ENCODE peak calls at places on chromosomes 12 and 14, in seven cellular contexts. V, Z, U, L, E, O and Y are unnamed samples.

GRCh38 chr14:20679907-20680306 is 4.5 kb upstream of the RNASE4 start:
- DNase-seq in L (peak; percentile 36), E (peak; percentile 53), U (no peak), V (no peak), Z (peak; percentile 64), O (no peak), Y (peak; percentile 48)

GRCh38 chr14:49895480-49895879 is 2.6 kb downstream of the ARF6 start:
- DNase-seq in E (no peak), U (no peak), Z (no peak), O (no peak), V (no peak), L (peak; percentile 27), Y (peak; percentile 38)

GRCh38 chr14:103819503-103820307 is 27.7 kb downstream of the PPP1R13B start:
- DNase-seq in Z (peak; percentile 84), U (no peak), E (peak; percentile 57), O (no peak), L (peak; percentile 42), V (no peak), Y (no peak)

GRCh38 chr12:39440781-39441180 is 2.1 kb downstream of the KIF21A start:
- DNase-seq in U (no peak), V (no peak), L (no peak), E (peak; percentile 8), Z (no peak), O (no peak), Y (no peak)

GRCh38 chr12:115403253-115403652 is 719.3 kb upstream of the TBX3 start:
- DNase-seq in U (no peak), Z (no peak), O (no peak), E (no peak), V (no peak), L (no peak), Y (no peak)

GRCh38 chr14:54931598-54932340 is 29.1 kb upstream of the GCH1 start:
- DNase-seq in Z (no peak), O (no peak), L (no peak), U (no peak), V (no peak), E (no peak), Y (no peak)

GRCh38 chr12:72072613-72073212 is 134.1 kb downstream of the TPH2 start:
- DNase-seq in O (no peak), E (peak; percentile 33), Z (no peak), V (no peak), U (no peak), L (no peak), Y (peak; percentile 11)

GRCh38 chr12:85642810-85643209 is 193.4 kb downstream of the RASSF9 start:
- DNase-seq in E (peak; percentile 66), O (no peak), L (peak; percentile 88), V (no peak), U (no peak), Z (no peak), Y (peak; percentile 17)

GRCh38 chr14:60488175-60488574 is 2.3 kb upstream of the C14orf39 start:
- DNase-seq in V (no peak), U (no peak), E (no peak), L (peak; percentile 18), O (no peak), Z (peak; percentile 11), Y (peak; percentile 18)

GRCh38 chr14:79016828-79017505 is 846.8 kb downstream of the NRXN3 start:
- DNase-seq in O (peak; percentile 62), V (no peak), L (peak; percentile 45), Z (no peak), U (no peak), E (peak; percentile 18), Y (peak; percentile 55)

GRCh38 chr14:61080591-61081010 is 99.6 kb downstream of the SLC38A6 start:
- DNase-seq in L (peak; percentile 84), Z (no peak), O (no peak), V (no peak), E (peak; percentile 46), U (no peak), Y (no peak)

GRCh38 chr12:60489071-60489470 is 893.2 kb downstream of the SLC16A7 start:
- DNase-seq in U (no peak), O (no peak), L (peak; percentile 36), Z (no peak), E (no peak), V (no peak), Y (peak; percentile 77)

GRCh38 chr12:121811434-121812319 is 7.9 kb downstream of the SETD1B start:
- DNase-seq in Z (peak; percentile 98), V (peak; percentile 68), L (peak; percentile 87), U (peak; percentile 70), E (peak; percentile 89), O (no peak), Y (no peak)

GRCh38 chr14:59704054-59704453 is 127.4 kb upstream of the CCDC175 start:
- DNase-seq in U (peak; percentile 26), Z (no peak), E (no peak), L (no peak), V (no peak), O (no peak), Y (no peak)

GRCh38 chr12:15168279-15168678 is 52.9 kb downstream of the RERG start:
- DNase-seq in E (no peak), V (no peak), O (no peak), U (no peak), L (no peak), Z (no peak), Y (no peak)

GRCh38 chr12:69932154-69932553 is 107.1 kb downstream of the MYRFL start:
- DNase-seq in Z (peak; percentile 37), U (no peak), E (no peak), O (no peak), V (no peak), L (no peak), Y (no peak)

GRCh38 chr12:46507766-46508165 is 135.2 kb upstream of the SLC38A2 start:
- DNase-seq in O (no peak), U (no peak), V (no peak), L (no peak), Z (no peak), E (no peak), Y (peak; percentile 89)

GRCh38 chr14:49497725-49498348 is 88.3 kb downstream of the RPS29 start:
- DNase-seq in O (peak; percentile 17), L (peak; percentile 87), E (peak; percentile 85), U (peak; percentile 9), V (no peak), Z (peak; percentile 46), Y (peak; percentile 73)

GRCh38 chr12:47846294-47846996 is 26.7 kb upstream of the HDAC7 start:
- DNase-seq in V (no peak), Z (no peak), E (no peak), U (no peak), L (no peak), O (no peak), Y (no peak)

GRCh38 chr12:107967170-107967569 is 161.9 kb upstream of the WSCD2 start:
- DNase-seq in V (no peak), E (no peak), O (no peak), L (no peak), Z (no peak), U (no peak), Y (no peak)

GRCh38 chr14:104935026-104935650 is 10.5 kb downstream of the PLD4 start:
- DNase-seq in O (no peak), E (no peak), Z (no peak), U (no peak), L (no peak), V (no peak), Y (peak; percentile 29)

GRCh38 chr14:86787782-86788181 is 1205.2 kb downstream of the GALC start:
- DNase-seq in Z (no peak), E (peak; percentile 13), V (no peak), L (peak; percentile 80), O (no peak), U (no peak), Y (no peak)

GRCh38 chr12:2501464-2502181 is 293.1 kb upstream of the FKBP4 start:
- DNase-seq in E (no peak), U (no peak), V (no peak), L (no peak), O (no peak), Z (no peak), Y (no peak)

GRCh38 chr12:54053625-54054441 is at the start of gene HOXC4:
- DNase-seq in O (no peak), Z (peak; percentile 84), E (no peak), V (peak; percentile 34), U (no peak), L (no peak), Y (no peak)

GRCh38 chr14:53043107-53043704 is 92.4 kb upstream of the FERMT2 start:
- DNase-seq in O (no peak), V (no peak), Z (no peak), L (no peak), E (no peak), U (no peak), Y (no peak)

GRCh38 chr14:55386037-55386798 is 25.4 kb downstream of the ATG14 start:
- DNase-seq in E (no peak), L (no peak), V (no peak), Z (no peak), O (no peak), U (no peak), Y (no peak)

GRCh38 chr14:89484445-89484844 is 67.4 kb upstream of the FOXN3 start:
- DNase-seq in Z (no peak), O (no peak), U (no peak), V (no peak), E (no peak), L (no peak), Y (no peak)
- H3K27me3 ChIP-seq in Z (no peaks in the 10 kb centered on the region), O (no peaks in the 10 kb centered on the region), U (no peaks in the 10 kb centered on the region), V (no peaks in the 10 kb centered on the region), E (no peaks in the 10 kb centered on the region), L (no peaks in the 10 kb centered on the region), Y (no peaks in the 10 kb centered on the region)

GRCh38 chr14:90547968-90548367 is 151.1 kb downstream of the CALM1 start:
- DNase-seq in U (no peak), O (no peak), V (no peak), E (no peak), Z (no peak), L (no peak), Y (no peak)

GRCh38 chr14:90547250-90547649 is 150.4 kb downstream of the CALM1 start:
- DNase-seq in Z (no peak), U (no peak), E (no peak), O (no peak), V (no peak), L (no peak), Y (no peak)

GRCh38 chr14:90545966-90546751 is 149.3 kb downstream of the CALM1 start:
- DNase-seq in V (no peak), U (no peak), O (no peak), L (no peak), Z (peak; percentile 72), E (no peak), Y (no peak)

GRCh38 chr14:90545431-90545830 is 148.6 kb downstream of the CALM1 start:
- DNase-seq in L (no peak), U (no peak), Z (no peak), O (no peak), V (no peak), E (no peak), Y (no peak)

GRCh38 chr14:90546767-90547166 is 149.9 kb downstream of the CALM1 start:
- DNase-seq in U (no peak), V (no peak), L (no peak), O (no peak), E (no peak), Z (peak; percentile 87), Y (no peak)
- H3K27me3 ChIP-seq in U (no peaks in the 10 kb centered on the region), V (no peaks in the 10 kb centered on the region), L (no peaks in the 10 kb centered on the region), O (no peaks in the 10 kb centered on the region), E (no peaks in the 10 kb centered on the region), Z (no peaks in the 10 kb centered on the region), Y (no peaks in the 10 kb centered on the region)

GRCh38 chr12:131589231-131589902 is 121.5 kb upstream of the SFSWAP start:
- DNase-seq in Z (no peak), U (no peak), E (no peak), V (no peak), O (no peak), L (no peak), Y (no peak)
- H3K27me3 ChIP-seq in Z (no peaks in the 10 kb centered on the region), U (peaks cover 7% of the 10 kb centered on the region), E (no peaks in the 10 kb centered on the region), V (no peaks in the 10 kb centered on the region), O (no peaks in the 10 kb centered on the region), L (peaks cover 20% of the 10 kb centered on the region), Y (no peaks in the 10 kb centered on the region)

GRCh38 chr14:36820111-36820709 is 158.6 kb downstream of the PAX9 start:
- DNase-seq in Z (no peak), V (no peak), O (no peak), U (no peak), L (peak; percentile 31), E (no peak), Y (peak; percentile 85)
- H3K27me3 ChIP-seq in Z (no peaks in the 10 kb centered on the region), V (no peaks in the 10 kb centered on the region), O (no peaks in the 10 kb centered on the region), U (no peaks in the 10 kb centered on the region), L (no peaks in the 10 kb centered on the region), E (peaks cover 3% of the 10 kb centered on the region), Y (no peaks in the 10 kb centered on the region)